ENCODE peak calls at places on chromosomes 13 and 19, in seven cellular contexts. W is left lung, V is OCI-LY7, C is astrocyte of the cerebellum, L is gastrocnemius medialis, K is endothelial cell of umbilical vein, H is foreskin fibroblast. O is an unnamed sample.

GRCh38 chr19:41897181-41897580 is 14.2 kb downstream of the ARHGEF1 start:
- DNase-seq in W (no peak), V (no peak), C (no peak), L (no peak), K (no peak), H (no peak), O (no peak)

GRCh38 chr19:35462476-35462953 is 14.5 kb downstream of the FFAR2 start:
- DNase-seq in W (no peak), V (peak), C (no peak), L (no peak), K (no peak), H (no peak), O (no peak)

GRCh38 chr19:16896098-16896912 is 7.5 kb downstream of the F2RL3 start:
- DNase-seq in W (peak), V (no peak), C (no peak), L (no peak), K (peak), H (no peak), O (no peak)

GRCh38 chr13:62278271-62278670 is 862.6 kb upstream of the PCDH20 start:
- DNase-seq in W (no peak), V (peak), C (no peak), L (no peak), K (no peak), H (no peak), O (no peak)

GRCh38 chr19:50204811-50205675 is 1.6 kb downstream of the MYH14 start:
- DNase-seq in W (peak), V (no peak), C (no peak), L (peak), K (no peak), H (no peak), O (no peak)

GRCh38 chr13:35723061-35723461 is 246.6 kb upstream of the MAB21L1 start:
- DNase-seq in W (no peak), V (no peak), C (no peak), L (peak), K (no peak), H (no peak), O (no peak)

GRCh38 chr13:53240316-53240715 is 211.7 kb downstream of the OLFM4 start:
- DNase-seq in W (no peak), V (no peak), C (no peak), L (no peak), K (no peak), H (no peak), O (no peak)

GRCh38 chr13:66216723-66217122 is 1013.4 kb downstream of the PCDH9 start:
- DNase-seq in W (no peak), V (no peak), C (no peak), L (no peak), K (no peak), H (no peak), O (no peak)

GRCh38 chr13:48873598-48873997 is 102.1 kb upstream of the FNDC3A start:
- DNase-seq in W (no peak), V (no peak), C (no peak), L (no peak), K (no peak), H (peak), O (no peak)

GRCh38 chr13:83214452-83214851 is 667.8 kb downstream of the SLITRK1 start:
- DNase-seq in W (no peak), V (no peak), C (no peak), L (no peak), K (no peak), H (no peak), O (no peak)

GRCh38 chr13:111006508-111007031 is 91.7 kb upstream of the ANKRD10 start:
- DNase-seq in W (no peak), V (no peak), C (peak), L (peak), K (peak), H (peak), O (peak)

GRCh38 chr19:45161715-45162463 is 1.1 kb upstream of the NKPD1 start:
- DNase-seq in W (no peak), V (no peak), C (no peak), L (peak), K (peak), H (no peak), O (no peak)

GRCh38 chr13:82627183-82627582 is 1255.1 kb downstream of the SLITRK1 start:
- DNase-seq in W (no peak), V (no peak), C (peak), L (no peak), K (peak), H (peak), O (peak)

GRCh38 chr19:6065685-6066365 is 44.5 kb downstream of the RFX2 start:
- DNase-seq in W (peak), V (no peak), C (no peak), L (no peak), K (peak), H (no peak), O (no peak)

GRCh38 chr19:37412700-37413099 is 41.8 kb downstream of the ZNF527 start:
- DNase-seq in W (no peak), V (no peak), C (no peak), L (no peak), K (no peak), H (no peak), O (no peak)

GRCh38 chr13:105519766-105520165 is 1015.7 kb downstream of the EFNB2 start:
- DNase-seq in W (no peak), V (no peak), C (no peak), L (no peak), K (no peak), H (peak), O (no peak)

GRCh38 chr13:40819797-40820315 is 30.4 kb downstream of the SLC25A15 start:
- DNase-seq in W (no peak), V (no peak), C (no peak), L (no peak), K (no peak), H (no peak), O (no peak)

GRCh38 chr19:17306285-17306714 is 628 bp downstream of the MRPL34 start:
- DNase-seq in W (no peak), V (peak), C (no peak), L (no peak), K (no peak), H (no peak), O (no peak)

GRCh38 chr13:50228527-50228926 is 213.3 kb downstream of the KCNRG start:
- DNase-seq in W (no peak), V (no peak), C (no peak), L (no peak), K (no peak), H (no peak), O (no peak)

GRCh38 chr19:46202426-46202825 is 27.1 kb upstream of the IGFL1 start:
- DNase-seq in W (no peak), V (no peak), C (no peak), L (no peak), K (no peak), H (no peak), O (no peak)

GRCh38 chr19:45767881-45768643 is 990 bp downstream of the SIX5 start:
- DNase-seq in W (peak), V (peak), C (peak), L (peak), K (peak), H (peak), O (no peak)

GRCh38 chr13:97142452-97142851 is 79.7 kb upstream of the MBNL2 start:
- DNase-seq in W (no peak), V (no peak), C (no peak), L (peak), K (peak), H (no peak), O (no peak)

GRCh38 chr13:24693862-24694471 is 13.8 kb downstream of the ATP12A start:
- DNase-seq in W (no peak), V (peak), C (no peak), L (peak), K (peak), H (peak), O (no peak)

GRCh38 chr13:40192516-40193257 is 473.8 kb downstream of the FOXO1 start:
- DNase-seq in W (peak), V (no peak), C (no peak), L (peak), K (no peak), H (no peak), O (no peak)

GRCh38 chr19:10420444-10421239 is at the start of gene PDE4A:
- DNase-seq in W (peak), V (peak), C (no peak), L (no peak), K (no peak), H (no peak), O (no peak)
- H3K4me3 ChIP-seq in W (no peak), V (peak), C (peak), L (peak), K (no peak), H (peak), O (peak)

DNA sequence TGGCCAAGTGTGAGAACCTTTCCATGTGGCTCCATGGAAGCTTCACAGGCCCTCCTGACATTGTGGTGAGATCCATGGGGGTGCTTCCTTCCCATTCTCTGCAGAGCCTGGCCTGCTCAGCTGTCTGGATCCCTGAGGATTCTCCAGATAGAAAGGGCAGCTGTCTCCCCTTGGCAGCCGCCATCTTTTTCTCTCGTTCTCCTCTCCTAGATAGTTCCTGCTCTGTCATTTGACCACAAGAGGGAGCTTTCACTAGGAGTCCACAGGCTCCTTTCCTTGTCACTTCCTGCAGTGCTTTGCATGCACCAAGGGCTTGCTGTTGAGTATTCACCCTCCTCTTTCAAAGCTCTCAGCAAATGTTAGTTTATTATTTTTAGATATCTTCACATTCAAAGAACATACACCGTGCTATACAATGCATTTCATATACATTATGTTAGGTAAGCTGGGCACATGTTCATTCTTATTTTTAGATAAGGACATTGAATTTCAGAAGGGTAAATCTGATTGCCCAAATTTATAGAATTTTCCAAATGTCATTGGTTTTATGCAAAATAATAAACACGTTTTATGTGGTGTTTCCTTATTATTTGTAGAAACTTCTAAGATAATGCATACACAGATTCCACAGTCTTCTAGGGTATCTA is 133.2 kb downstream of the FRY start:
- DNase-seq in W (no peak), V (peak), C (peak), L (no peak), K (peak), H (peak), O (no peak)
- TF ChIP-seq CTCF in W (peak), V (peak), C (peak), L (no peak), K (peak), H (peak), O (peak)

GRCh38 chr13:112065867-112066623 is 904 bp upstream of the SOX1 start:
- DNase-seq in W (no peak), V (no peak), C (no peak), L (no peak), K (no peak), H (no peak), O (no peak)
- H3K4me3 ChIP-seq in W (no peak), V (no peak), C (peak), L (peak), K (no peak), H (no peak), O (no peak)

DNA sequence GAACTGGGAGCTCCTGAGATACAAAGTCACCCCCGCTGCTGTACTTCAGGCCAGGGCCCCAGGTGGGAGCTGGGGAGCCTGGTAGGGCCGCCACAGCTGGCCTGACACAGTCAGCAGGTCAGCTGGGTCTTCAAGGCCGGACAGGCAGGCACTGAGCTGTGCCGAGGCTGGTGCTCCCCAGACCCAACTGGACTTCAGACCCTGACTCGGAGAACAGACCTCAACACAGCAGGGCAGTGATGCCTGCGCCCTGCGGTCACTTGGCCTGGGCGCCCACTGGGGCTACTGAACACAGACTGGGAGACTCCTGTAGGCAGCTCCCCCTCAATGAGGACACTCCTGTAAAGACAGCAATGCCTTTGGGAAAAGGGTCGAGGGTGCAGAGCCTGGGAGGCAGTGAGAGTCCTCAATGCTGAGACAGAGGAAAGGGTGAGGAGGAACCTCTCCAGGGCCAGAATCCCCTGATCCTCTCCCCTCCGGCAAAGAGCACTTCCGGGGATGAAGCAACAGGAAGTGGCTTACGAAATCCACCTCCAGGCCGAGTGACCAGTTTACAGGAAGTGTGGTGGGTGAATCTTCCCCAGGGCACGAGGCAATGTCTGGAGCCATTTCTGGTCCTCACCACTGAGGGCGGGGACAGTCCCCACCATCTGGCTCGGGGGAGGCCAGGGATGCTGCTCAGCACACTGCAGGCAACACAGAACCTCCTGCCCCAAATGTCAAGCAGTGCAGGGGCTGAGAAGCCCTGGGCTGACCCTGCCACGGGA is 40.8 kb upstream of the ISYNA1 start:
- DNase-seq in W (peak), V (peak), C (no peak), L (peak), K (no peak), H (peak), O (peak)
- TF ChIP-seq CTCF in W (no peak), V (no peak), C (no peak), L (no peak), K (no peak), H (no peak), O (no peak)

GRCh38 chr19:47885067-47885463 is 1.1 kb downstream of the SULT2A1 start:
- DNase-seq in W (no peak), V (no peak), C (no peak), L (no peak), K (no peak), H (no peak), O (no peak)

GRCh38 chr19:47890865-47891621 is 4.9 kb upstream of the SULT2A1 start:
- DNase-seq in W (no peak), V (no peak), C (no peak), L (no peak), K (no peak), H (no peak), O (no peak)

GRCh38 chr19:47882890-47883289 is 3.2 kb downstream of the SULT2A1 start:
- DNase-seq in W (no peak), V (no peak), C (no peak), L (no peak), K (no peak), H (no peak), O (no peak)

GRCh38 chr19:47881757-47882156 is 4.4 kb downstream of the SULT2A1 start:
- DNase-seq in W (no peak), V (no peak), C (no peak), L (no peak), K (no peak), H (no peak), O (no peak)

GRCh38 chr19:47886010-47886559 is at the start of gene SULT2A1:
- DNase-seq in W (no peak), V (no peak), C (no peak), L (no peak), K (no peak), H (no peak), O (no peak)
- H3K4me3 ChIP-seq in W (no peak), V (no peak), C (no peak), L (no peak), K (no peak), H (no peak), O (no peak)